ENCODE peak calls at places on chromosomes 16 and 17, in six cellular contexts. V is heart right ventricle, Q is tibial artery, F is Peyer's patch, U is endothelial cell of umbilical vein, W is adrenal gland. H is an unnamed sample. For H3K9me3, the result is how much of the 10 kb centered on the place peaks cover.

GRCh38 chr17:76147211-76148014 is 6.4 kb upstream of the FOXJ1 start:
- DNase-seq in V (no peak), Q (no peak), F (no peak), U (peak), W (no peak), H (no peak)

GRCh38 chr16:20300312-20301097 is 26.8 kb downstream of the GP2 start:
- DNase-seq in Q (peak), V (peak), F (no peak), U (peak), W (peak), H (no peak)

GRCh38 chr16:24208710-24209109 is 47.4 kb upstream of the CACNG3 start:
- DNase-seq in F (no peak), Q (no peak), W (no peak), U (no peak), V (peak), H (no peak)

GRCh38 chr17:20073056-20073979 is 64.2 kb downstream of the SPECC1 start:
- DNase-seq in V (peak), Q (peak), W (peak), F (peak), U (no peak), H (peak)

GRCh38 chr16:23924138-23924537 is 88.4 kb downstream of the PRKCB start:
- DNase-seq in U (no peak), Q (no peak), V (no peak), W (no peak), F (no peak), H (no peak)

GRCh38 chr17:28485049-28485448 is 11.6 kb downstream of the SLC13A2 start:
- DNase-seq in F (no peak), V (no peak), U (no peak), W (no peak), Q (no peak), H (peak)

GRCh38 chr17:81285179-81285878 is 9.8 kb downstream of the SLC38A10 start:
- DNase-seq in U (peak), F (peak), W (peak), V (peak), Q (peak), H (peak)

GRCh38 chr16:82639263-82639662 is 12.5 kb downstream of the CDH13 start:
- DNase-seq in Q (no peak), W (no peak), F (no peak), V (no peak), U (no peak), H (no peak)

GRCh38 chr17:58811301-58811700 is 55.6 kb downstream of the PPM1E start:
- DNase-seq in Q (no peak), V (no peak), W (no peak), F (no peak), U (no peak), H (no peak)

GRCh38 chr17:58535431-58535830 is 21.0 kb upstream of the MTMR4 start:
- DNase-seq in Q (no peak), W (no peak), V (no peak), U (no peak), F (no peak), H (no peak)

GRCh38 chr17:2383628-2384167 is 17.2 kb downstream of the MNT start:
- DNase-seq in V (no peak), U (no peak), F (no peak), W (no peak), Q (no peak), H (no peak)
- H3K4me3 ChIP-seq in V (no peak), U (no peak), F (no peak), W (no peak), Q (no peak), H (no peak)

DNA sequence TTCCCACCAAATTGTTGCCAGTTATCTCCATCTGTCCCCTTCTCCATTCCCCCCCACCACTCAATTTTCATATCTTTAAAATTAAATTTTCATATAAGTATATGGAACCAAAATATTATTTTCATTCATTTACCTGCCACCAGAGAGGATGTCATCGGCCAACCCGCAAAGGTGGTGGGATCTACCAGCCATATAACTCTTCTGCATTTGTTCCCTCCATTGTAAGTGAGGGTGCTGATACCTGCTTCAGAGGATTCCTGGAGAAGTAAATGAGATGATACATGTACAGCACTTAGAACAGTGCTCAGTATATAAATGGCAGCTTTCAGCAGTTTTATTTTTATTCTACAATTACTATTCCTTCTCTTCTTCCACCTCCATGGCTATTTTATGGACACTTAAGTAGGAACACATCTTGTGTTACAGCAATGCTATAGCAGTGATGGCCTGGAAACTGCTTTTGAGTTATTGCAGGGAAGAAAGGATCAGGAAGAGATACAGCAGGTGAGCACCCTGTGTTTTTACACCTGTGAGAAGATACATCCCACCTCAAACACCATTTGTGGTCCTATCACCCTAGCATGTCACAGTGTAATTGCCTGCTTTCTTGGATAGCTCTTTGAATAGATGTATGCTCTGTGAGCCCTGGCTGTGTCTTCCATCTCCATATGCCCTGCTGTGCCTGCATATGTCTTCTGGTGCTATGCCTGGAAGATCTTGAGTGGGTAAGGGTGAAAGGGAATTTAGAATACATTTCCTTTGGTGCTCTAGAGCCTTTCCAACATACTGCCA is 15.2 kb downstream of the HLF start:
- DNase-seq in F (no peak), W (no peak), Q (no peak), V (no peak), U (no peak), H (no peak)
- H3K9me3 ChIP-seq in F (under half), W (under half), Q (under half), V (under half), U (under half), H (under half)

GRCh38 chr16:88385831-88386815 is 3.4 kb downstream of the ZNF469 start:
- DNase-seq in U (no peak), V (no peak), Q (no peak), F (no peak), W (no peak), H (peak)

GRCh38 chr16:88383401-88384221 is 852 bp downstream of the ZNF469 start:
- DNase-seq in W (peak), F (no peak), U (peak), Q (no peak), V (no peak), H (peak)

GRCh38 chr16:88385112-88385594 is 2.4 kb downstream of the ZNF469 start:
- DNase-seq in W (no peak), V (no peak), F (no peak), U (no peak), Q (no peak), H (no peak)

GRCh38 chr16:88382491-88383400 is at the start of gene ZNF469:
- DNase-seq in U (no peak), Q (no peak), V (no peak), W (no peak), F (no peak), H (peak)

DNA sequence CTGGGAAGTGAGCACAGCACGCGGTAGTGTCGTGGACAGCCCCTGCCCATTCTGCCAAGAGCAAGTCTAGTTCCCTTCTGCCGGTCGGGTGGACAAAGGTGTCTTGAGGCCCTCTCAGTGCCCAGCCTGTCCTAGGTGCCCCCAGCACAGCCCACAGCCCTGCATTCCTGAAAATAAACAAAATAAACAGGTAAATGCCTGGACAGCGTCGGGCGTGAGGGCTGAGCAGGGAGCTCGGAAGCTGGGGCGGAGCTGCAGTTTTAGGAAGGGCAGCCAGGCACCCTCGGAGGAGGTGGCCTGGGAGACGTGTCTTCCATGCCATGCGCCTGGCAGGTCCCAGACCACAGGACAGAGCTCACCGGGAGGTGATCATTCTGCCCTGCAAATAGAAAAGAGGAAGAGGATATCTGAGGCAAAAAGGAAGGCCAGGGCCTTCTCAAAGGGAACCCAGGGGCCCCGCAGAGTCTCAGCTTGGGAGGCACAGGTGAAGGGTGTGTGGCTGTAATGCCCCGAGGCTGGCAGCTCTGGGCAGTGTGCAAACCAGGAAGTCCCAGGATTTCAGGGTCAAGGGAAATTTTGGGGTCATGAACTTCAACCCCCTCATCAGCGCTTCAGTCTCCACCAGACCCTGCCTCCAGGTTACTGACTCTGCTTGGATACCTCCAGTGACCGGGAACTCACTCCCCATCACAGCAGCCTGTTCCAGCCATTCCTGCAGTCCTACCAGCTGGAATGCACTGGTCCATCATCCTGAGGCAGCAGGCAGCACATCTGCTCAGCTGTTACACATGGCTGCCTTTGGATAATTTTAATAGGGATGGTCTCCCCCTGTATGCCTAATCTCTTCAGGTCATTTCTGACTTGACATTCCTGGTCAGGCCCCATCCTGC is 1.7 kb downstream of the ZNF469 start:
- DNase-seq in W (no peak), F (no peak), U (no peak), V (no peak), Q (no peak), H (peak)
- H3K4me3 ChIP-seq in W (no peak), F (no peak), U (no peak), V (peak), Q (peak), H (no peak)

DNA sequence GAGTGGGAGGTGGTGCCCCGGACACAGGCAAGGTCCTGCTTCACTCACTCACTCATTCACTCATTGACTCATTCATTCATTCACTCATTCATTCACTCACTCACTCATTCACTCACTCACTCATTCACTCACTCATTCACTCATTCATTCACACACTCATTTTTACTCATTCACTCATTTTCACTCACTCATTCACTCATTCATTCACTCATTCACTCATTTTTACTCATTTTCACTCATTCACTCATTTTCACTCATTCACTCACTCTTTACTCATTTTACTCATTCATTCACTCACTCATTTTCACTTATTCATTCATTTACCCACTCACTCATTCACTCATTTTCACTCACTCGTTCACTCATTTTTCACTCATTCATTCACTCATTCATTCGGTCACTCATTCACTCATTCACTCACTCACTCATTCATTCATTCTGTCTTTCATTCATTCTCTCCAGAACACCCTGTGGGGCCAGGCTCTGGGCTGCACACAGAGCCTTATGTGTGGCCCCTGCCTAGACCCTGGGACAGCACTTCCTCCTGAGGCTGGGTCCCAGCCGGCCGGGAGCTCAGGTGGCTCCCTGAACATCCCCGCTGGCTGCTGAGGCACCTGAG is 9.2 kb downstream of the RPUSD1 start:
- DNase-seq in U (no peak), W (no peak), Q (no peak), F (no peak), V (no peak), H (no peak)
- H3K9me3 ChIP-seq in U (under half), W (under half), Q (under half), F (under half), V (under half), H (under half)

GRCh38 chr17:80219777-80220708 is at the start of the genes SGSH and SLC26A11:
- DNase-seq in Q (peak), W (peak), V (peak), U (peak), F (peak), H (peak)

GRCh38 chr17:80222376-80223141 is 2.3 kb downstream of the SLC26A11 start:
- DNase-seq in U (no peak), V (no peak), W (no peak), Q (no peak), F (no peak), H (no peak)

GRCh38 chr17:80220709-80221215 is 535 bp downstream of the SLC26A11 start:
- DNase-seq in F (no peak), V (no peak), Q (no peak), W (peak), U (peak), H (no peak)

GRCh38 chr17:80223142-80223815 is 3.1 kb downstream of the SLC26A11 start:
- DNase-seq in F (no peak), U (no peak), W (no peak), Q (no peak), V (no peak), H (peak)

DNA sequence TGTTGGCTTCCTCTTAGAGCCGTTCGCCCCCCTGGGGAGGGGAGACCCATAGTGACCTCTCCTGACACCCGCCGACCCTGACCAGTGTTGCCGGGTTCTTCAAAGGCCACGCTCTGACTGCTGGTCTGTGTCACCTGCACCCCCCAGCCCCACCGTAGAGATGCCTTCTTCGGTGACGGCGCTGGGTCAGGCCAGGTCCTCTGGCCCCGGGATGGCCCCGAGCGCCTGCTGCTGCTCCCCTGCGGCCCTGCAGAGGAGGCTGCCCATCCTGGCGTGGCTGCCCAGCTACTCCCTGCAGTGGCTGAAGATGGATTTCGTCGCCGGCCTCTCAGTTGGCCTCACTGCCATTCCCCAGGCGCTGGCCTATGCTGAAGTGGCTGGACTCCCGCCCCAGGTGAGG is 1.2 kb downstream of the SLC26A11 start:
- DNase-seq in U (no peak), V (no peak), F (no peak), Q (no peak), W (peak), H (no peak)
- H3K4me3 ChIP-seq in U (peak), V (peak), F (no peak), Q (peak), W (peak), H (peak)

H was measured in aorta.